ENCODE peak calls at places on chromosomes 13 and 19, in five cellular contexts. One of them, this sample, is unnamed.

GRCh38 chr19:17841810-17842662 is 5.7 kb downstream of the JAK3 start:
- DNase-seq in HuH-7: no peak
- DNase-seq in AG04450: no peak
- DNase-seq in AG20443: peak
- DNase-seq in NCI-H1092 treated with DMSO at 0.1 percent for 48 hours: peak
- DNase-seq in this sample: peak

GRCh38 chr13:35256459-35257148 is 219.9 kb downstream of the MAB21L1 start:
- DNase-seq in AG04450: no peak
- DNase-seq in HuH-7: no peak
- DNase-seq in AG20443: no peak
- DNase-seq in NCI-H1092 treated with DMSO at 0.1 percent for 48 hours: no peak
- DNase-seq in this sample: no peak

GRCh38 chr19:17075860-17076538 is 422 bp downstream of the MYO9B start:
- DNase-seq in NCI-H1092 treated with DMSO at 0.1 percent for 48 hours: peak
- DNase-seq in HuH-7: peak
- DNase-seq in AG04450: no peak
- DNase-seq in AG20443: peak
- DNase-seq in this sample: no peak

GRCh38 chr13:107554355-107554905 is 660.9 kb downstream of the LIG4 start:
- DNase-seq in AG20443: no peak
- DNase-seq in NCI-H1092 treated with DMSO at 0.1 percent for 48 hours: peak
- DNase-seq in AG04450: no peak
- DNase-seq in HuH-7: no peak
- DNase-seq in this sample: no peak

GRCh38 chr19:13029893-13030292 is 34.6 kb downstream of the NFIX start:
- DNase-seq in HuH-7: no peak
- DNase-seq in AG04450: no peak
- DNase-seq in NCI-H1092 treated with DMSO at 0.1 percent for 48 hours: no peak
- DNase-seq in AG20443: peak
- DNase-seq in this sample: no peak

GRCh38 chr13:51154029-51154555 is 43.0 kb upstream of the C13orf42 start:
- DNase-seq in AG20443: peak
- DNase-seq in HuH-7: no peak
- DNase-seq in NCI-H1092 treated with DMSO at 0.1 percent for 48 hours: no peak
- DNase-seq in AG04450: no peak
- DNase-seq in this sample: no peak

GRCh38 chr19:56567274-56568120 is at the start of gene ZNF470:
- DNase-seq in AG20443: peak
- DNase-seq in HuH-7: peak
- DNase-seq in NCI-H1092 treated with DMSO at 0.1 percent for 48 hours: peak
- DNase-seq in AG04450: peak
- DNase-seq in this sample: peak

GRCh38 chr13:99215466-99215865 is 14.8 kb downstream of the UBAC2 start:
- DNase-seq in AG20443: no peak
- DNase-seq in HuH-7: no peak
- DNase-seq in AG04450: no peak
- DNase-seq in NCI-H1092 treated with DMSO at 0.1 percent for 48 hours: no peak
- DNase-seq in this sample: no peak

GRCh38 chr13:98998831-98999634 is 21.2 kb upstream of the DOCK9 start:
- DNase-seq in NCI-H1092 treated with DMSO at 0.1 percent for 48 hours: no peak
- DNase-seq in AG04450: no peak
- DNase-seq in AG20443: peak
- DNase-seq in HuH-7: no peak
- DNase-seq in this sample: no peak

GRCh38 chr19:49829721-49830120 is 11.6 kb downstream of the MED25 start:
- DNase-seq in AG20443: no peak
- DNase-seq in NCI-H1092 treated with DMSO at 0.1 percent for 48 hours: no peak
- DNase-seq in HuH-7: no peak
- DNase-seq in AG04450: no peak
- DNase-seq in this sample: no peak

GRCh38 chr13:97344250-97345175 is 89.5 kb upstream of the RAP2A start:
- DNase-seq in AG04450: no peak
- DNase-seq in AG20443: peak
- DNase-seq in HuH-7: peak
- DNase-seq in NCI-H1092 treated with DMSO at 0.1 percent for 48 hours: peak
- DNase-seq in this sample: peak

GRCh38 chr13:83975668-83976165 is 93.4 kb upstream of the SLITRK1 start:
- DNase-seq in HuH-7: no peak
- DNase-seq in NCI-H1092 treated with DMSO at 0.1 percent for 48 hours: no peak
- DNase-seq in AG20443: no peak
- DNase-seq in AG04450: no peak
- DNase-seq in this sample: no peak

GRCh38 chr13:84649853-84650252 is 767.6 kb upstream of the SLITRK1 start:
- DNase-seq in HuH-7: no peak
- DNase-seq in AG20443: no peak
- DNase-seq in AG04450: no peak
- DNase-seq in NCI-H1092 treated with DMSO at 0.1 percent for 48 hours: no peak
- DNase-seq in this sample: no peak

This sample was measured in kidney epithelial cell.